ENCODE peak calls at places on chromosomes 2 and 18, in six cellular contexts. X is prostate gland; P is NAMALWA; C is NCI-H345; K is Ammon's horn; G is stimulated activated CD8-positive, alpha-beta memory T cell treated with anti-CD3 and anti-CD28 coated beads, Interleukin-7, amount 100 ng/mL, for 1 hour. T is an unnamed sample.

GRCh38 chr2:9885036-9885684 is 41.9 kb downstream of the TAF1B start:
- DNase-seq in X (no peak), C (no peak), P (no peak), G (no peak), K (no peak), T (no peak)

GRCh38 chr2:24850944-24851343 is 57.7 kb downstream of the CENPO start:
- DNase-seq in K (no peak), C (no peak), P (no peak), X (no peak), G (no peak), T (no peak)

GRCh38 chr2:224183086-224183485 is 144.0 kb upstream of the SERPINE2 start:
- DNase-seq in G (no peak), K (no peak), P (no peak), X (no peak), C (no peak), T (no peak)

GRCh38 chr2:234444888-234445287 is 52.0 kb downstream of the ARL4C start:
- DNase-seq in X (no peak), C (no peak), G (no peak), K (peak; percentile 34), P (peak; percentile 17), T (no peak)

GRCh38 chr18:56538756-56539155 is 99.6 kb downstream of the TXNL1 start:
- DNase-seq in X (no peak), P (no peak), G (no peak), C (no peak), K (no peak), T (no peak)

GRCh38 chr18:34342960-34343359 is 118.2 kb upstream of the NOL4 start:
- DNase-seq in P (no peak), K (no peak), X (no peak), C (no peak), G (no peak), T (no peak)

GRCh38 chr2:60836491-60836890 is 44.9 kb upstream of the REL start:
- DNase-seq in P (no peak), C (no peak), X (no peak), G (no peak), K (no peak), T (no peak)

GRCh38 chr2:230797515-230798495 is 66.9 kb upstream of the ITM2C start:
- DNase-seq in K (peak; percentile 34), C (no peak), G (no peak), P (no peak), X (no peak), T (no peak)

GRCh38 chr2:237581751-237582746 is 8.5 kb downstream of the RAB17 start:
- DNase-seq in X (peak; percentile 83), G (no peak), C (peak; percentile 82), K (peak; percentile 80), P (peak; percentile 16), T (peak; percentile 94)

GRCh38 chr2:3398837-3399236 is 19.3 kb downstream of the TRAPPC12 start:
- DNase-seq in G (no peak), C (no peak), X (no peak), P (no peak), K (no peak), T (no peak)

GRCh38 chr2:200208041-200208440 is 98.5 kb upstream of the SPATS2L start:
- DNase-seq in K (no peak), X (no peak), C (no peak), G (no peak), P (no peak), T (no peak)

GRCh38 chr2:127611076-127611925 is 34.7 kb upstream of the GPR17 start:
- DNase-seq in G (no peak), K (no peak), C (no peak), P (no peak), X (no peak), T (no peak)

GRCh38 chr2:99775585-99775984 is 285.8 kb upstream of the REV1 start:
- DNase-seq in X (no peak), P (no peak), G (no peak), C (no peak), K (no peak), T (no peak)

GRCh38 chr2:86518498-86518897 is 44.7 kb downstream of the CHMP3 start:
- DNase-seq in G (peak; percentile 7), X (no peak), K (peak; percentile 78), C (peak; percentile 9), P (peak; percentile 48), T (no peak)

GRCh38 chr2:202695166-202695565 is 60.4 kb downstream of the FAM117B start:
- DNase-seq in K (no peak), C (no peak), G (no peak), X (no peak), P (no peak), T (no peak)

GRCh38 chr2:54341656-54342055 is 85.6 kb upstream of the TSPYL6 start:
- DNase-seq in P (no peak), G (no peak), K (peak; percentile 51), C (no peak), X (no peak), T (no peak)

GRCh38 chr2:158115202-158115783 is 13.6 kb downstream of the UPP2 start:
- DNase-seq in P (no peak), K (peak; percentile 12), G (no peak), X (no peak), C (no peak), T (no peak)

GRCh38 chr2:219388127-219388844 is 574 bp upstream of the DNPEP start:
- DNase-seq in G (peak; percentile 99), P (peak; percentile 94), X (peak; percentile 96), K (peak; percentile 99), C (peak; percentile 97), T (peak; percentile 99)

GRCh38 chr2:238651306-238652052 is 196.4 kb upstream of the TWIST2 start:
- DNase-seq in G (no peak), P (no peak), K (no peak), X (no peak), C (no peak), T (no peak)

GRCh38 chr2:47249427-47249826 is 94.3 kb upstream of the STPG4 start:
- DNase-seq in P (no peak), X (no peak), G (no peak), C (no peak), K (no peak), T (no peak)

GRCh38 chr2:179435021-179435420 is 170.4 kb upstream of the SESTD1 start:
- DNase-seq in K (no peak), P (no peak), X (no peak), C (no peak), G (no peak), T (no peak)

GRCh38 chr2:63845866-63846265 is 4.2 kb downstream of the UGP2 start:
- DNase-seq in X (no peak), G (no peak), C (no peak), K (no peak), P (no peak), T (no peak)

GRCh38 chr2:151857650-151858049 is 29.4 kb upstream of the ARL5A start:
- DNase-seq in C (peak; percentile 1), P (no peak), K (no peak), X (no peak), G (no peak), T (peak; percentile 71)

GRCh38 chr2:181678033-181678586 is 2.2 kb downstream of the NEUROD1 start:
- DNase-seq in G (peak; percentile 19), K (peak; percentile 50), P (no peak), X (peak; percentile 35), C (no peak), T (peak; percentile 55)

GRCh38 chr2:229611360-229611759 is 103.0 kb downstream of the DNER start:
- DNase-seq in P (no peak), C (no peak), K (no peak), G (no peak), X (no peak), T (no peak)

T was measured in thyroid gland.